ENCODE peak calls at places on chromosomes 16 and 17, in four cellular contexts. L, J, Y and V are unnamed samples.

GRCh38 chr16:85211247-85211910 is 99.1 kb upstream of the CIBAR2 start:
- DNase-seq in L (no peak), J (no peak), Y (peak), V (no peak)

GRCh38 chr17:1590747-1591473 is 28.3 kb upstream of the PITPNA start:
- DNase-seq in L (no peak), J (no peak), Y (no peak), V (no peak)

GRCh38 chr17:71099003-71099710 is 929.8 kb downstream of the KCNJ2 start:
- DNase-seq in L (no peak), J (no peak), Y (no peak), V (no peak)

GRCh38 chr16:29825145-29826044 is 5.1 kb downstream of the MVP start:
- DNase-seq in L (no peak), J (no peak), Y (peak), V (no peak)

GRCh38 chr16:84593825-84594724 is 23.8 kb downstream of the COTL1 start:
- DNase-seq in L (peak), J (no peak), Y (no peak), V (no peak)

GRCh38 chr16:81214745-81215166 is 23.7 kb upstream of the BCO1 start:
- DNase-seq in L (no peak), J (no peak), Y (peak), V (no peak)

GRCh38 chr16:8551388-8552332 is 38.7 kb downstream of the TMEM114 start:
- DNase-seq in L (no peak), J (no peak), Y (no peak), V (no peak)

GRCh38 chr17:13568746-13569739 is 32.7 kb downstream of the HS3ST3A1 start:
- DNase-seq in L (no peak), J (no peak), Y (no peak), V (no peak)

GRCh38 chr17:79658811-79659207 is 48.0 kb upstream of the RBFOX3 start:
- DNase-seq in L (no peak), J (no peak), Y (peak), V (no peak)

GRCh38 chr17:41678907-41679739 is 9.6 kb upstream of the EIF1 start:
- DNase-seq in L (no peak), J (no peak), Y (peak), V (no peak)

GRCh38 chr16:89685916-89686315 is 573 bp upstream of the CDK10 start:
- DNase-seq in L (peak), J (no peak), Y (no peak), V (no peak)

GRCh38 chr16:3020604-3021448 is 658 bp downstream of the TNFRSF12A start:
- DNase-seq in L (peak), J (no peak), Y (peak), V (peak)

GRCh38 chr17:2015314-2015713 is 9.8 kb downstream of the RTN4RL1 start:
- DNase-seq in L (no peak), J (no peak), Y (no peak), V (no peak)

GRCh38 chr16:68381363-68381724 is 67.0 kb downstream of the SMPD3 start:
- DNase-seq in L (no peak), J (no peak), Y (no peak), V (no peak)

GRCh38 chr17:48990882-48991357 is 6.3 kb upstream of the IGF2BP1 start:
- DNase-seq in L (no peak), J (no peak), Y (no peak), V (no peak)

GRCh38 chr16:87327798-87328495 is 10.8 kb upstream of the C16orf95 start:
- DNase-seq in L (no peak), J (no peak), Y (no peak), V (no peak)

GRCh38 chr17:2478446-2478845 is 33.2 kb downstream of the METTL16 start:
- DNase-seq in L (no peak), J (no peak), Y (no peak), V (no peak)

GRCh38 chr17:83057397-83057761 is 22.0 kb upstream of the METRNL start:
- DNase-seq in L (no peak), J (no peak), Y (no peak), V (no peak)

GRCh38 chr17:27596571-27597187 is 34.3 kb upstream of the LGALS9 start:
- DNase-seq in L (no peak), J (no peak), Y (no peak), V (no peak)

GRCh38 chr16:508884-509736 is 18.4 kb upstream of the CAPN15 start:
- DNase-seq in L (no peak), J (no peak), Y (no peak), V (no peak)

GRCh38 chr16:89155851-89156739 is 15.5 kb upstream of the CDH15 start:
- DNase-seq in L (no peak), J (no peak), Y (peak), V (no peak)

GRCh38 chr16:20610192-20610891 is 34.2 kb upstream of the ACSM2B start:
- DNase-seq in L (no peak), J (no peak), Y (no peak), V (no peak)

GRCh38 chr17:67696347-67696746 is 21.4 kb upstream of the NOL11 start:
- DNase-seq in L (no peak), J (no peak), Y (no peak), V (no peak)

GRCh38 chr16:17544785-17545184 is 74.0 kb upstream of the XYLT1 start:
- DNase-seq in L (no peak), J (no peak), Y (no peak), V (no peak)

GRCh38 chr17:56934280-56934679 is 20.4 kb upstream of the TRIM25 start:
- DNase-seq in L (no peak), J (no peak), Y (no peak), V (peak)

GRCh38 chr16:88539261-88539651 is 30.9 kb upstream of the ZC3H18 start:
- DNase-seq in L (no peak), J (no peak), Y (no peak), V (no peak)

GRCh38 chr16:74760007-74760767 is 14.4 kb downstream of the FA2H start:
- DNase-seq in L (peak), J (no peak), Y (no peak), V (no peak)

GRCh38 chr16:68445458-68445857 is 2.9 kb downstream of the SMPD3 start:
- DNase-seq in L (peak), J (peak), Y (peak), V (peak)

GRCh38 chr16:80226499-80226898 is 314.3 kb upstream of the DYNLRB2 start:
- DNase-seq in L (no peak), J (no peak), Y (no peak), V (no peak)

GRCh38 chr17:32356378-32356743 is 6.4 kb downstream of the ZNF207 start:
- DNase-seq in L (no peak), J (no peak), Y (no peak), V (no peak)

GRCh38 chr17:1890758-1891450 is 61.1 kb downstream of the RPA1 start:
- DNase-seq in L (no peak), J (no peak), Y (no peak), V (no peak)

GRCh38 chr16:10961231-10961630 is 16.9 kb downstream of the CLEC16A start:
- DNase-seq in L (no peak), J (no peak), Y (peak), V (no peak)

GRCh38 chr17:27960183-27960589 is 67.0 kb upstream of the LYRM9 start:
- DNase-seq in L (no peak), J (no peak), Y (no peak), V (no peak)

GRCh38 chr17:60481604-60482003 is 44.4 kb downstream of the APPBP2 start:
- DNase-seq in L (no peak), J (no peak), Y (no peak), V (no peak)

GRCh38 chr16:69865701-69866100 is 85.4 kb upstream of the CLEC18A start:
- DNase-seq in L (no peak), J (no peak), Y (peak), V (no peak)